ENCODE peak calls at places on chromosomes 13 and 19, in seven cellular contexts. Y is SK-N-SH, I is HCT116, O is K562, H is H1, K is HepG2, V is GM12878. B is an unnamed sample.

GRCh38 chr13:28530729-28531194 is 35.8 kb upstream of the FLT1 start:
- DNase-seq in Y (no peak), O (no peak), I (no peak), H (no peak), K (no peak), V (no peak), B (peak)

GRCh38 chr13:112064222-112064621 is 2.7 kb upstream of the SOX1 start:
- DNase-seq in O (no peak), K (no peak), V (no peak), Y (no peak), I (no peak), H (no peak), B (no peak)

GRCh38 chr13:23696610-23697009 is 126.4 kb downstream of the TNFRSF19 start:
- DNase-seq in I (no peak), H (no peak), Y (no peak), O (no peak), K (no peak), V (no peak), B (no peak)

GRCh38 chr19:4229179-4229931 is at the start of gene EBI3:
- DNase-seq in O (peak), V (peak), Y (no peak), I (no peak), K (no peak), H (no peak), B (no peak)

GRCh38 chr13:50910483-50910805 is 853 bp downstream of the RNASEH2B start:
- DNase-seq in K (peak), O (peak), Y (peak), H (no peak), V (no peak), I (peak), B (no peak)

GRCh38 chr19:52716578-52716977 is 18.3 kb downstream of the ZNF611 start:
- DNase-seq in K (no peak), I (no peak), O (no peak), V (no peak), H (peak), Y (no peak), B (no peak)

GRCh38 chr13:108508263-108508662 is 121.1 kb upstream of the MYO16 start:
- DNase-seq in K (peak), H (no peak), Y (peak), V (no peak), I (peak), O (peak), B (peak)

GRCh38 chr19:33799507-33799906 is 2.8 kb downstream of the KCTD15 start:
- DNase-seq in Y (peak), V (no peak), H (no peak), I (no peak), O (no peak), K (no peak), B (no peak)

GRCh38 chr13:113208424-113209335 is at the start of gene PCID2:
- DNase-seq in O (peak), V (peak), Y (peak), I (peak), H (peak), K (peak), B (peak)

GRCh38 chr13:113209336-113209879 is at the start of gene CUL4A:
- DNase-seq in H (no peak), I (peak), Y (peak), K (peak), O (peak), V (no peak), B (peak)

GRCh38 chr13:113209880-113210421 is 538 bp downstream of the CUL4A start:
- DNase-seq in H (no peak), K (peak), I (peak), V (no peak), O (peak), Y (peak), B (peak)

GRCh38 chr13:113211774-113212173 is 2.4 kb downstream of the CUL4A start:
- DNase-seq in Y (no peak), H (no peak), O (peak), K (peak), I (no peak), V (no peak), B (no peak)

DNA sequence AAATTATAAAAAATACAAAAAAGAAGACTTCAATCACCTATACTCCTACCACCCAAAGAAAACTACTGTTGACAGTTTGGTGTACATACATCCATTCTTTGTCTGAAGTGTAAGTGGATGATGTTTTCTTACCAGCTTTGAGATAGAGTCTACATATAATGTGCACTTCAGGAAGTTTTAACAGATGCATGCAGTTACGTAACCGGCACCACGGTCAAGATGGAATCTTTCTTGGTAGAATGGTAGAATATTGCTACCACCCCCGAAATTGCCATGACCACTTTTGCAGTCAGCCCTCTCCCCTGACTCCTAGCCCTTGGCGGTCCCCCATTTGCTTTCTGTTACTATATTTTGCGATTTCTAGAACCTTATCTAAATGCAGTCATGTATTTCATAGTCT is 1.4 kb downstream of the CUL4A start:
- DNase-seq in K (no peak), H (no peak), I (no peak), O (no peak), Y (no peak), V (no peak), B (no peak)
- TF ChIP-seq JUND in K (no peak), H (no peak), I (no peak), O (no peak), Y (no peak), V (no peak), B (no peak)

DNA sequence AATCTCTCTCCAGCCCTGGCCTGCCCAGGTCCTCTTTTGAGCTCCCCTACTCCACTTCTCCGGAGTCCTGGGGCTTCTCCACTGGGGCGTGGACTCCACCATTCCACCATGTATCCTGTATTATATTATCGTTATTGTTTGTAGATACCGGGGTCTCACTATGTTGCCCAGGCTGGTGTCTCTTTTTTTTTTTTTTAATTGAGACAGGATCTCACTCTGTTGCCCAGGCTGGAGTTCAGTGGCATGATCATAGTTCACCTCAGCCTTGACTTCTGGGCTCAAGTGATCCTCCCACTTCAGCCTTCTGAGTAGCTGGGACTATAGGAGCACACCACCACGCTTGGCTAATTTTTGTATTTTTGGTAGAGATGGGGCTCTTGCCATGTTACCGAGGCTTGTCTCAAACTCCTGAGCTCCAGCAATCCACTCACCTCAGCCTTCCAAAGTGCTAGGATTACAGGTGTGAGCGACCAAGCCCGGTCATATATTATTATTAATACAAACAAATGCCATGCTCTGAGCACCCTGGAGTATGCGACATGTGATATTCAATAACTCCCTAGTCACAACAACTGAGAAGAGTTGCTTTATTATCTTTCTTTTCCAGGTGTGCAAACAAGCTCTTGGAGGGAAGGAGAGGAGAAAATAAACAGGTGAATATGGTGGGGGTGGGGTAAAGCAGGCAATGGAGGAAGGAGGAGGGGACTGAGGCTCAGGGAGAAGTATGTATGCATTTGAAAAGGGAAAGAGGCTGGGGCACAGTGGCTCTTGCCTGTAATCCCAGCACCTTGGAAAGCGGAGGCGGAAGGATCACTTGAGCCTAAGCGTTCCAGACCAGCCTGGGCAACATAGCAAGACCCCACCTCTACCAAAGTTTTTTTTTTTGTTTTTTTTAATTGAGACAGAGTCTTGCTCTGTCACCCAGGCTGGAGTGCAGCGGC is 2.8 kb upstream of the CERS4 start:
- DNase-seq in Y (no peak), I (no peak), H (no peak), O (no peak), V (no peak), K (no peak), B (peak)
- TF ChIP-seq JUND in Y (no peak), I (no peak), H (no peak), O (no peak), V (no peak), K (no peak), B (no peak)

DNA sequence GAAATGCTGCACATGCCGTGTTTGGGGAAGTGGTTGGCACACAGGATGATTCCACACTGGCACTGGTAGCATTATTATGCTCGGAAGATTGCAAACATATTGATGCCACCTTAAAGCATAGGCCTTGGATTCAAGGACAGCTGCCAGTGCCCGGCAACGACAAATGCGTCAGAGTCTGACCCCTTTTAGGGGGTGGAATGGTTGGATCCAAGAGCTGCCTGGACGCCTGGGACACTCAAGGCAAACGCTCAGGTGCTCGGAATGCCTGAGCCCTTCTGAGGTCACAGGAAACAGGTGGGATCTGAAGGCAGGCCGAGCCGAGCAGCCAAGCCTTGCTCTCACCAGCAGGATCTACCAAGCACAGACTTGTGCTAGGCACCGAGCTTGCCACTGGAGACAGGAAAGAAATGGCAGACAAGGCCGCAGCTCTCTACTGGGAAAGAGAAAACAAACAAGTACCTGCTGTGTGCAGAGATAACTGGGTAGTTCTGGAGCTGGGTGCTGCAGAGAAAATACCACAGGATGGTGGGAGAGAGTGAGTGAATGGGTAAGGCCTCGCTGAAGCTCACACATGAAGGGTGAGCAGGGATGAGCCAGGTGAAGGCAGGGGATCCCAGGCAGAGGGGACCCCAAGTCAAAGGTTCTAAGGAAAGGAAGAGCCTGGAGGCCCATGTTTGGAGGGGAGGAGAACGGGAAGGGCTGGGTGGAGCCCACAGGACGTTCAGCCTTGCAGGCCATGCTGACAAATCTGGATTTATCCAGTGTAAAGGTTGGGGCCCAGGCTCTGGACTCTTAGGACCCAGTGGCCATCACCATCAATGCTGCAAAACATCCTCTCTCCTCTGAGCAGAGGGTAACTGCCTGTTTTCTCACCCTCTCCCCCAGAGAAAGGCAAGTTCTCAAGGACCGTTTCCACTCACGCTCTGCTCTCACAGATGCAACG is 9.2 kb downstream of the RANBP3 start:
- DNase-seq in I (no peak), K (peak), O (peak), V (no peak), H (no peak), Y (no peak), B (no peak)
- TF ChIP-seq JUND in I (no peak), K (no peak), O (no peak), V (no peak), H (no peak), Y (no peak), B (no peak)

GRCh38 chr13:19181621-19182485 is at the start of gene TUBA3C:
- DNase-seq in K (no peak), I (no peak), H (no peak), O (peak), V (no peak), Y (peak), B (no peak)

GRCh38 chr13:19179916-19180315 is 1.7 kb downstream of the TUBA3C start:
- DNase-seq in Y (no peak), I (no peak), H (no peak), V (no peak), O (no peak), K (no peak), B (no peak)

GRCh38 chr13:19182536-19182935 is 912 bp upstream of the TUBA3C start:
- DNase-seq in I (no peak), H (no peak), O (no peak), K (no peak), Y (no peak), V (no peak), B (no peak)

GRCh38 chr13:19181021-19181620 is 503 bp downstream of the TUBA3C start:
- DNase-seq in K (no peak), O (no peak), Y (no peak), I (no peak), V (no peak), H (no peak), B (no peak)

GRCh38 chr13:19178901-19179593 is 2.6 kb downstream of the TUBA3C start:
- DNase-seq in O (no peak), V (no peak), Y (no peak), K (no peak), I (no peak), H (no peak), B (no peak)
- TF ChIP-seq JUND in O (no peak), V (no peak), Y (no peak), K (no peak), I (no peak), H (no peak), B (no peak)

GRCh38 chr13:98441056-98441676 is 135.7 kb downstream of the STK24 start:
- DNase-seq in I (no peak), O (no peak), Y (no peak), K (no peak), H (no peak), V (no peak), B (no peak)

GRCh38 chr13:98439136-98439828 is 137.6 kb downstream of the STK24 start:
- DNase-seq in I (no peak), O (no peak), H (no peak), V (no peak), K (no peak), Y (no peak), B (no peak)

GRCh38 chr13:98438246-98439135 is 138.4 kb downstream of the STK24 start:
- DNase-seq in V (no peak), I (no peak), O (no peak), K (no peak), Y (no peak), H (no peak), B (no peak)

GRCh38 chr13:98440390-98441055 is 136.4 kb downstream of the STK24 start:
- DNase-seq in H (no peak), O (no peak), I (no peak), K (no peak), V (no peak), Y (no peak), B (no peak)

DNA sequence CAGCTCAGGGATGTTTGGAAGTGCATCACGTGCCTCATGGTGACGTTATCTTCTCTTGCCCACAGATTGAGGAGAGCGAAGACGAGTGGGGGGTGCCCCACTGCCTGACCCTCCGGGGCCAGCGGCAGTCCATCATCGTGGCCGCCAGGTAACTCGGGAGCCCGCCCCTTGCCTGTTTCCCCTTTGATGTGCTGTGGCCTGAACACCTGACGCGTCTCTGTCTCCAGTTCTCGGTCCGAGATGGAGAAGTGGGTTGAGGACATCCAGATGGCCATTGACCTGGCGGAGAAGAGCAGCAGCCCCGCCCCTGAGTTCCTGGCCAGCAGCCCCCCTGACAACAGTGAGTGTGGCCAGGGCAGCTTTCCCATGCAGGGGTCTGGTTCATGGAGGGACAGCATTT is 137.0 kb downstream of the STK24 start:
- DNase-seq in I (no peak), H (no peak), K (no peak), V (no peak), O (no peak), Y (no peak), B (no peak)
- TF ChIP-seq JUND in I (no peak), H (no peak), K (no peak), V (no peak), O (no peak), Y (no peak), B (no peak)

DNA sequence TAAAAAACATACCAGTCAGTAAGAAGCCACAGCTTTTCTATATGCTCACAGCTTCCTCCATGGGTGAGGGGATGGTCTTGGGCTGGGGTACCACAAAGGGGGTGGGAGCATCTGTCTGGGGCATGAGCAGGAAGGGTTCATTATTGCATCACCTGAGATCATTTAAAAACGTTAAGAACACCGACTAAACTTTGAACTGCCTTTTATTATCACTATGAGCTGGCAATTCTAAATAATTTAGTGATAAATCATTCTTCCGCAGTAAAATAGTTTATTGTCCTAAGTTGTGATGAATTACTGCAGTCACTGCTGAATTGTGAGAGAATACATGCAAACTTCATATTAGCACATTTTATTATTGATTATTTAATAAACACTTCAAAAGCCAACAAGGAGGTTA is 71.6 kb downstream of the KL start:
- DNase-seq in O (no peak), V (no peak), K (no peak), I (no peak), Y (no peak), H (no peak), B (no peak)
- TF ChIP-seq JUND in O (no peak), V (no peak), K (no peak), I (no peak), Y (no peak), H (no peak), B (no peak)

B was measured in T47D.